ENCODE peak calls at places on chromosomes 7 and 10, in nine cellular contexts. One of them, this sample, is unnamed.

GRCh38 chr10:122643931-122644534 is 55.6 kb downstream of the C10orf120 start:
- DNase-seq in fibroblast of villous mesenchyme: no peak
- DNase-seq in left cardiac atrium: no peak
- DNase-seq in mesenchymal stem cell: no peak
- DNase-seq in AG09309: no peak
- DNase-seq in NAMALWA: no peak
- DNase-seq in lower lobe of right lung: no peak
- DNase-seq in amygdala: no peak
- DNase-seq in cardiac muscle cell: no peak
- DNase-seq in this sample: no peak

GRCh38 chr7:21971780-21972396 is 26.2 kb upstream of the CDCA7L start:
- DNase-seq in NAMALWA: no peak
- DNase-seq in AG09309: no peak
- DNase-seq in left cardiac atrium: no peak
- DNase-seq in cardiac muscle cell: no peak
- DNase-seq in fibroblast of villous mesenchyme: no peak
- DNase-seq in amygdala: no peak
- DNase-seq in lower lobe of right lung: no peak
- DNase-seq in mesenchymal stem cell: no peak
- DNase-seq in this sample: no peak

GRCh38 chr10:120458432-120458831 is 1.4 kb downstream of the PLPP4 start:
- DNase-seq in left cardiac atrium: no peak
- DNase-seq in lower lobe of right lung: no peak
- DNase-seq in amygdala: no peak
- DNase-seq in mesenchymal stem cell: no peak
- DNase-seq in AG09309: no peak
- DNase-seq in fibroblast of villous mesenchyme: no peak
- DNase-seq in cardiac muscle cell: no peak
- DNase-seq in NAMALWA: no peak
- DNase-seq in this sample: no peak

GRCh38 chr10:116866987-116867595 is 17.8 kb downstream of the ENO4 start:
- DNase-seq in left cardiac atrium: no peak
- DNase-seq in lower lobe of right lung: no peak
- DNase-seq in cardiac muscle cell: peak; percentile 32
- DNase-seq in AG09309: no peak
- DNase-seq in mesenchymal stem cell: peak; percentile 9
- DNase-seq in amygdala: no peak
- DNase-seq in NAMALWA: no peak
- DNase-seq in fibroblast of villous mesenchyme: peak; percentile 4
- DNase-seq in this sample: no peak

GRCh38 chr7:14021069-14021468 is 31.6 kb upstream of the ETV1 start:
- DNase-seq in left cardiac atrium: no peak
- DNase-seq in NAMALWA: no peak
- DNase-seq in cardiac muscle cell: peak; percentile 59
- DNase-seq in lower lobe of right lung: no peak
- DNase-seq in amygdala: no peak
- DNase-seq in fibroblast of villous mesenchyme: no peak
- DNase-seq in mesenchymal stem cell: peak; percentile 20
- DNase-seq in AG09309: no peak
- DNase-seq in this sample: peak; percentile 1

GRCh38 chr7:27685209-27685608 is 22.5 kb upstream of the HIBADH start:
- DNase-seq in left cardiac atrium: no peak
- DNase-seq in mesenchymal stem cell: no peak
- DNase-seq in amygdala: no peak
- DNase-seq in lower lobe of right lung: no peak
- DNase-seq in cardiac muscle cell: no peak
- DNase-seq in AG09309: no peak
- DNase-seq in fibroblast of villous mesenchyme: no peak
- DNase-seq in NAMALWA: no peak
- DNase-seq in this sample: no peak

GRCh38 chr7:2508327-2509231 is 11.0 kb upstream of the LFNG start:
- DNase-seq in cardiac muscle cell: no peak
- DNase-seq in left cardiac atrium: peak; percentile 75
- DNase-seq in mesenchymal stem cell: no peak
- DNase-seq in NAMALWA: peak; percentile 93
- DNase-seq in amygdala: no peak
- DNase-seq in AG09309: peak; percentile 40
- DNase-seq in lower lobe of right lung: peak; percentile 86
- DNase-seq in fibroblast of villous mesenchyme: peak; percentile 63
- DNase-seq in this sample: no peak

GRCh38 chr10:19532411-19532810 is 283.8 kb upstream of the PLXDC2 start:
- DNase-seq in left cardiac atrium: no peak
- DNase-seq in mesenchymal stem cell: no peak
- DNase-seq in lower lobe of right lung: no peak
- DNase-seq in fibroblast of villous mesenchyme: no peak
- DNase-seq in amygdala: no peak
- DNase-seq in cardiac muscle cell: no peak
- DNase-seq in NAMALWA: no peak
- DNase-seq in AG09309: no peak
- DNase-seq in this sample: no peak

GRCh38 chr10:113132651-113133088 is 182.6 kb downstream of the TCF7L2 start:
- DNase-seq in lower lobe of right lung: no peak
- DNase-seq in mesenchymal stem cell: peak; percentile 70
- DNase-seq in fibroblast of villous mesenchyme: peak; percentile 86
- DNase-seq in NAMALWA: no peak
- DNase-seq in left cardiac atrium: no peak
- DNase-seq in amygdala: no peak
- DNase-seq in cardiac muscle cell: peak; percentile 22
- DNase-seq in AG09309: no peak
- DNase-seq in this sample: no peak

GRCh38 chr10:22086730-22087364 is 83.3 kb upstream of the DNAJC1 start:
- DNase-seq in left cardiac atrium: peak; percentile 87
- DNase-seq in lower lobe of right lung: peak; percentile 70
- DNase-seq in amygdala: peak; percentile 52
- DNase-seq in NAMALWA: no peak
- DNase-seq in cardiac muscle cell: peak; percentile 89
- DNase-seq in mesenchymal stem cell: peak; percentile 79
- DNase-seq in fibroblast of villous mesenchyme: peak; percentile 90
- DNase-seq in AG09309: peak; percentile 21
- DNase-seq in this sample: no peak

GRCh38 chr10:113329121-113329596 is 223.7 kb upstream of the HABP2 start:
- DNase-seq in cardiac muscle cell: peak; percentile 74
- DNase-seq in left cardiac atrium: no peak
- DNase-seq in lower lobe of right lung: no peak
- DNase-seq in AG09309: peak; percentile 77
- DNase-seq in mesenchymal stem cell: peak; percentile 80
- DNase-seq in NAMALWA: no peak
- DNase-seq in fibroblast of villous mesenchyme: peak; percentile 56
- DNase-seq in amygdala: no peak
- DNase-seq in this sample: no peak

GRCh38 chr7:155733582-155734444 is 78.5 kb downstream of the SHH start:
- DNase-seq in fibroblast of villous mesenchyme: no peak
- DNase-seq in left cardiac atrium: no peak
- DNase-seq in lower lobe of right lung: no peak
- DNase-seq in mesenchymal stem cell: no peak
- DNase-seq in NAMALWA: no peak
- DNase-seq in cardiac muscle cell: no peak
- DNase-seq in AG09309: no peak
- DNase-seq in amygdala: no peak
- DNase-seq in this sample: no peak

GRCh38 chr7:45992831-45993230 is 71.8 kb upstream of the IGFBP3 start:
- DNase-seq in NAMALWA: no peak
- DNase-seq in left cardiac atrium: no peak
- DNase-seq in lower lobe of right lung: no peak
- DNase-seq in AG09309: no peak
- DNase-seq in amygdala: no peak
- DNase-seq in cardiac muscle cell: no peak
- DNase-seq in fibroblast of villous mesenchyme: peak; percentile 80
- DNase-seq in mesenchymal stem cell: no peak
- DNase-seq in this sample: no peak

GRCh38 chr7:52369922-52370321 is 665.5 kb upstream of the POM121L12 start:
- DNase-seq in AG09309: no peak
- DNase-seq in cardiac muscle cell: no peak
- DNase-seq in fibroblast of villous mesenchyme: no peak
- DNase-seq in mesenchymal stem cell: no peak
- DNase-seq in lower lobe of right lung: no peak
- DNase-seq in left cardiac atrium: no peak
- DNase-seq in amygdala: no peak
- DNase-seq in NAMALWA: no peak
- DNase-seq in this sample: no peak

GRCh38 chr7:140275069-140275961 is 98.5 kb upstream of the KDM7A start:
- DNase-seq in NAMALWA: no peak
- DNase-seq in amygdala: no peak
- DNase-seq in fibroblast of villous mesenchyme: peak; percentile 11
- DNase-seq in mesenchymal stem cell: peak; percentile 4
- DNase-seq in lower lobe of right lung: no peak
- DNase-seq in cardiac muscle cell: peak; percentile 70
- DNase-seq in left cardiac atrium: no peak
- DNase-seq in AG09309: peak; percentile 3
- DNase-seq in this sample: no peak

This sample was measured in SJSA1.